ENCODE peak calls at places on chromosomes 2 and 18, in five cellular contexts. Q is stimulated activated CD4-positive, alpha-beta T cell treated with anti-CD3 and anti-CD28 coated beads, Interleukin-4, amount 100 ng/mL, for 48 hours; T is fibroblast of mammary gland; G is LHCN-M2; B is hepatic stellate cell. C is an unnamed sample.

GRCh38 chr2:101356486-101356885 is 30.8 kb downstream of the CREG2 start:
- DNase-seq in Q (no peak), T (peak), G (peak), B (no peak), C (no peak)

GRCh38 chr18:31429623-31430022 is 17.9 kb upstream of the DSG3 start:
- DNase-seq in Q (no peak), T (no peak), G (no peak), B (no peak), C (no peak)

GRCh38 chr18:6885992-6886823 is 156.7 kb downstream of the ARHGAP28 start:
- DNase-seq in Q (no peak), T (peak), G (peak), B (peak), C (no peak)

GRCh38 chr2:25250331-25251031 is 82.1 kb upstream of the POMC start:
- DNase-seq in Q (no peak), T (peak), G (peak), B (no peak), C (no peak)

GRCh38 chr2:128834203-128834602 is 515.5 kb upstream of the HS6ST1 start:
- DNase-seq in Q (no peak), T (no peak), G (no peak), B (no peak), C (no peak)

GRCh38 chr2:39403311-39403710 is 33.8 kb downstream of the MAP4K3 start:
- DNase-seq in Q (no peak), T (no peak), G (no peak), B (no peak), C (no peak)

GRCh38 chr18:154151-154550 is 4.2 kb upstream of the USP14 start:
- DNase-seq in Q (no peak), T (peak), G (peak), B (no peak), C (no peak)

GRCh38 chr18:23341983-23342382 is 111.1 kb upstream of the RIOK3 start:
- DNase-seq in Q (no peak), T (no peak), G (no peak), B (no peak), C (no peak)

GRCh38 chr2:241112592-241112991 is 10.5 kb upstream of the MTERF4 start:
- DNase-seq in Q (no peak), T (no peak), G (no peak), B (no peak), C (no peak)

GRCh38 chr2:43410055-43410604 is 183.7 kb upstream of the ZFP36L2 start:
- DNase-seq in Q (no peak), T (no peak), G (no peak), B (no peak), C (no peak)

GRCh38 chr2:221097568-221097915 is 474.6 kb downstream of the EPHA4 start:
- DNase-seq in Q (no peak), T (peak), G (peak), B (no peak), C (peak)

GRCh38 chr2:239879423-239880084 is 145.6 kb downstream of the NDUFA10 start:
- DNase-seq in Q (no peak), T (no peak), G (no peak), B (no peak), C (no peak)

GRCh38 chr2:17195016-17195415 is 323.2 kb downstream of the RAD51AP2 start:
- DNase-seq in Q (no peak), T (no peak), G (peak), B (no peak), C (no peak)